ENCODE peak calls at places on chromosomes 4 and X, in five cellular contexts. One of them, this sample, is unnamed.

GRCh38 chr4:21181716-21182115 is 481.5 kb downstream of the PACRGL start:
- DNase-seq in uterus: no peak
- DNase-seq in heart left ventricle: no peak
- DNase-seq in HL-60: no peak
- DNase-seq in testis: no peak
- DNase-seq in this sample: no peak

GRCh38 chrX:150465326-150465725 is 102.2 kb downstream of the MAMLD1 start:
- DNase-seq in uterus: no peak
- DNase-seq in heart left ventricle: no peak
- DNase-seq in HL-60: no peak
- DNase-seq in testis: no peak
- DNase-seq in this sample: no peak

GRCh38 chrX:96770315-96770714 is 85.7 kb downstream of the DIAPH2 start:
- DNase-seq in uterus: no peak
- DNase-seq in heart left ventricle: no peak
- DNase-seq in HL-60: no peak
- DNase-seq in testis: no peak
- DNase-seq in this sample: no peak

GRCh38 chrX:79618280-79618679 is 251.1 kb upstream of the ITM2A start:
- DNase-seq in uterus: no peak
- DNase-seq in heart left ventricle: no peak
- DNase-seq in HL-60: no peak
- DNase-seq in testis: no peak
- DNase-seq in this sample: no peak

GRCh38 chrX:100720301-100720700 is 11.6 kb downstream of the SYTL4 start:
- DNase-seq in uterus: no peak
- DNase-seq in heart left ventricle: no peak
- DNase-seq in HL-60: no peak
- DNase-seq in testis: no peak
- DNase-seq in this sample: no peak

GRCh38 chrX:12955882-12956703 is 18.8 kb upstream of the TMSB4X start:
- DNase-seq in uterus: peak; percentile 56
- DNase-seq in heart left ventricle: peak; percentile 65
- DNase-seq in HL-60: peak; percentile 99
- DNase-seq in testis: no peak
- DNase-seq in this sample: peak; percentile 77

GRCh38 chrX:113136841-113137240 is 296.2 kb upstream of the AMOT start:
- DNase-seq in uterus: no peak
- DNase-seq in heart left ventricle: no peak
- DNase-seq in HL-60: no peak
- DNase-seq in testis: no peak
- DNase-seq in this sample: no peak

GRCh38 chr4:97548943-97549583 is 594.2 kb downstream of the STPG2 start:
- DNase-seq in uterus: no peak
- DNase-seq in heart left ventricle: no peak
- DNase-seq in HL-60: no peak
- DNase-seq in testis: no peak
- DNase-seq in this sample: no peak

GRCh38 chr4:89549907-89550306 is 242.3 kb upstream of the GPRIN3 start:
- DNase-seq in uterus: no peak
- DNase-seq in heart left ventricle: no peak
- DNase-seq in HL-60: no peak
- DNase-seq in testis: no peak
- DNase-seq in this sample: no peak

GRCh38 chr4:94447754-94448411 is 3.9 kb upstream of the PDLIM5 start:
- DNase-seq in uterus: no peak
- DNase-seq in heart left ventricle: no peak
- DNase-seq in HL-60: no peak
- DNase-seq in testis: no peak
- DNase-seq in this sample: no peak

GRCh38 chrX:30653415-30654131 is at the start of gene GK:
- DNase-seq in uterus: peak; percentile 17
- DNase-seq in heart left ventricle: no peak
- DNase-seq in HL-60: no peak
- DNase-seq in testis: no peak
- DNase-seq in this sample: peak; percentile 23

GRCh38 chr4:7705062-7705461 is 234.6 kb downstream of the AFAP1 start:
- DNase-seq in uterus: no peak
- DNase-seq in heart left ventricle: peak; percentile 65
- DNase-seq in HL-60: no peak
- DNase-seq in testis: peak; percentile 76
- DNase-seq in this sample: peak; percentile 82
- TF ChIP-seq CTCF in uterus: no peak
- TF ChIP-seq CTCF in heart left ventricle: no peak
- TF ChIP-seq CTCF in HL-60: no peak
- TF ChIP-seq CTCF in testis: no peak
- TF ChIP-seq CTCF in this sample: no peak

DNA sequence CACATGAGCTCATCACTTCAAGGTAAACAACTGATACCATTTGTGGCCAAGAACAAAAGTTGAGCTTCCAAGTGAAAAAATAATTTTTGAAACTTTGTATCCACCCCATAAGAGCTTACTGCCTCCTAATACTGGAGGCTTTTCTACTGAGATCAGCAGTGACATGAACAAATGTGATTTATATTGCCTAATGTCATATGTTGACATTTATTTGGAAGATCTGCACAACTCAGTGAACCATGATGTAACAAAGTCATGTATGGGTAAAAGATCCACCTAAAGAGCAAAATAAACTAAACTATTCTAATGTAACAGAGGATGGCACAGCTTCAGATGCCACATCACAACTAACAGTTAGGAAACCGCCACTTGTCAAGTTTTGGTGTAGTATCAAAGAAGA is 65.8 kb downstream of the AFAP1 start:
- DNase-seq in uterus: no peak
- DNase-seq in heart left ventricle: no peak
- DNase-seq in HL-60: no peak
- DNase-seq in testis: no peak
- DNase-seq in this sample: no peak
- H3K4me3 ChIP-seq in uterus: no peak overlapping the region
- H3K4me3 ChIP-seq in heart left ventricle: no peak overlapping the region
- H3K4me3 ChIP-seq in HL-60: no peak overlapping the region
- H3K4me3 ChIP-seq in testis: no peak overlapping the region
- H3K4me3 ChIP-seq in this sample: no peak overlapping the region

GRCh38 chr4:48193096-48193836 is 59.2 kb upstream of the TXK start:
- DNase-seq in uterus: no peak
- DNase-seq in heart left ventricle: no peak
- DNase-seq in HL-60: no peak
- DNase-seq in testis: no peak
- DNase-seq in this sample: no peak

GRCh38 chr4:48191758-48192157 is 57.7 kb upstream of the TXK start:
- DNase-seq in uterus: no peak
- DNase-seq in heart left ventricle: no peak
- DNase-seq in HL-60: no peak
- DNase-seq in testis: no peak
- DNase-seq in this sample: no peak

GRCh38 chr4:48187813-48188212 is 53.8 kb upstream of the TXK start:
- DNase-seq in uterus: no peak
- DNase-seq in heart left ventricle: no peak
- DNase-seq in HL-60: peak; percentile 22
- DNase-seq in testis: no peak
- DNase-seq in this sample: no peak

GRCh38 chr4:48190839-48191238 is 56.8 kb upstream of the TXK start:
- DNase-seq in uterus: no peak
- DNase-seq in heart left ventricle: no peak
- DNase-seq in HL-60: no peak
- DNase-seq in testis: no peak
- DNase-seq in this sample: no peak

GRCh38 chr4:48189731-48190130 is 55.7 kb upstream of the TXK start:
- DNase-seq in uterus: no peak
- DNase-seq in heart left ventricle: no peak
- DNase-seq in HL-60: no peak
- DNase-seq in testis: no peak
- DNase-seq in this sample: no peak
- TF ChIP-seq CTCF in uterus: no peak
- TF ChIP-seq CTCF in heart left ventricle: no peak
- TF ChIP-seq CTCF in HL-60: no peak
- TF ChIP-seq CTCF in testis: no peak
- TF ChIP-seq CTCF in this sample: no peak

GRCh38 chrX:9525511-9526248 is 60.8 kb downstream of the TBL1X start:
- DNase-seq in uterus: no peak
- DNase-seq in heart left ventricle: no peak
- DNase-seq in HL-60: no peak
- DNase-seq in testis: no peak
- DNase-seq in this sample: no peak
- H3K4me3 ChIP-seq in uterus: no peak overlapping the region
- H3K4me3 ChIP-seq in heart left ventricle: no peak overlapping the region
- H3K4me3 ChIP-seq in HL-60: no peak overlapping the region
- H3K4me3 ChIP-seq in testis: no peak overlapping the region
- H3K4me3 ChIP-seq in this sample: no peak overlapping the region

This sample was measured in psoas muscle.